ENCODE peak calls at places on chromosomes 11 and 22, in six cellular contexts. C is WTC11, K is GM23338, H is K562, G is H1, X is GM12878. Q is an unnamed sample.

GRCh38 chr22:38240734-38241252 is 32.0 kb downstream of the TMEM184B start:
- DNase-seq in H (peak), K (peak), C (peak), G (peak), X (no peak), Q (no peak)

GRCh38 chr22:20523118-20523983 is 15.9 kb downstream of the MED15 start:
- DNase-seq in H (peak), X (no peak), C (no peak), K (no peak), G (no peak), Q (no peak)

GRCh38 chr11:123519055-123519796 is 89.2 kb downstream of the GRAMD1B start:
- DNase-seq in K (peak), C (no peak), H (no peak), X (no peak), G (no peak), Q (no peak)

GRCh38 chr11:56705784-56706396 is 7.0 kb downstream of the OR9G1 start:
- DNase-seq in G (no peak), C (no peak), H (no peak), K (no peak), X (no peak), Q (no peak)

GRCh38 chr11:35588627-35589026 is 29.6 kb upstream of the FJX1 start:
- DNase-seq in G (no peak), H (no peak), C (no peak), K (no peak), X (no peak), Q (no peak)

GRCh38 chr11:79080506-79080905 is 360.3 kb downstream of the TENM4 start:
- DNase-seq in C (no peak), G (no peak), K (no peak), X (no peak), H (no peak), Q (no peak)

GRCh38 chr11:44622190-44622650 is 56.8 kb downstream of the CD82 start:
- DNase-seq in X (no peak), K (no peak), H (no peak), G (no peak), C (no peak), Q (no peak)

GRCh38 chr11:111010391-111011354 is 234.9 kb upstream of the POU2AF2 start:
- DNase-seq in H (no peak), K (no peak), C (no peak), G (no peak), X (no peak), Q (no peak)

GRCh38 chr22:34880667-34881066 is 185.3 kb upstream of the ISX start:
- DNase-seq in K (no peak), G (no peak), C (no peak), H (no peak), X (no peak), Q (no peak)

GRCh38 chr11:119780264-119780953 is 51.4 kb upstream of the NECTIN1 start:
- DNase-seq in K (no peak), C (no peak), G (no peak), H (no peak), X (no peak), Q (no peak)

GRCh38 chr11:64152841-64153691 is 12.8 kb downstream of the MACROD1 start:
- DNase-seq in C (peak), G (no peak), K (peak), X (no peak), H (peak), Q (peak)

GRCh38 chr11:101010899-101011298 is 118.7 kb downstream of the PGR start:
- DNase-seq in H (no peak), C (peak), X (no peak), K (peak), G (peak), Q (no peak)

GRCh38 chr22:17241571-17242310 is 22.5 kb upstream of the ADA2 start:
- DNase-seq in H (no peak), K (no peak), C (no peak), X (no peak), G (no peak), Q (no peak)

GRCh38 chr11:80163441-80163840 is 722.6 kb upstream of the TENM4 start:
- DNase-seq in G (no peak), C (no peak), X (no peak), K (no peak), H (no peak), Q (no peak)

GRCh38 chr22:44172370-44173108 is 8.2 kb upstream of the PARVG start:
- DNase-seq in X (no peak), G (no peak), K (peak), H (no peak), C (no peak), Q (no peak)

GRCh38 chr11:71948314-71949027 is 19.6 kb downstream of the RNF121 start:
- DNase-seq in H (peak), G (no peak), X (no peak), K (no peak), C (no peak), Q (peak)

GRCh38 chr11:41177791-41178190 is 281.7 kb downstream of the LRRC4C start:
- DNase-seq in G (no peak), C (no peak), X (no peak), H (no peak), K (no peak), Q (no peak)

GRCh38 chr11:74926304-74927030 is 22.4 kb downstream of the XRRA1 start:
- DNase-seq in G (no peak), C (no peak), K (no peak), H (no peak), X (no peak), Q (no peak)

GRCh38 chr11:68141247-68142027 is 20.2 kb upstream of the CHKA start:
- DNase-seq in K (no peak), C (no peak), X (no peak), H (no peak), G (no peak), Q (no peak)

GRCh38 chr11:1152316-1153104 is 5.2 kb upstream of the MUC5AC start:
- DNase-seq in C (peak), H (no peak), X (no peak), K (no peak), G (no peak), Q (peak)

GRCh38 chr11:65891180-65892136 is 985 bp downstream of the CCDC85B start:
- DNase-seq in X (no peak), H (peak), C (peak), K (peak), G (no peak), Q (peak)

GRCh38 chr22:42437488-42438292 is 5.5 kb upstream of the NFAM1 start:
- DNase-seq in K (peak), C (peak), X (peak), H (peak), G (no peak), Q (peak)

GRCh38 chr22:24875862-24876506 is 70.0 kb downstream of the SGSM1 start:
- DNase-seq in H (peak), C (peak), G (peak), X (no peak), K (peak), Q (no peak)

GRCh38 chr22:24069721-24070120 is 58.6 kb downstream of the CABIN1 start:
- DNase-seq in H (no peak), X (no peak), G (no peak), K (no peak), C (no peak), Q (no peak)

GRCh38 chr22:29700949-29701927 is 18.6 kb upstream of the CABP7 start:
- DNase-seq in X (no peak), G (no peak), H (peak), C (peak), K (peak), Q (peak)

GRCh38 chr11:2587132-2587930 is 112.5 kb downstream of the KCNQ1OT1 start:
- DNase-seq in X (no peak), C (no peak), G (no peak), H (no peak), K (no peak), Q (no peak)

DNA sequence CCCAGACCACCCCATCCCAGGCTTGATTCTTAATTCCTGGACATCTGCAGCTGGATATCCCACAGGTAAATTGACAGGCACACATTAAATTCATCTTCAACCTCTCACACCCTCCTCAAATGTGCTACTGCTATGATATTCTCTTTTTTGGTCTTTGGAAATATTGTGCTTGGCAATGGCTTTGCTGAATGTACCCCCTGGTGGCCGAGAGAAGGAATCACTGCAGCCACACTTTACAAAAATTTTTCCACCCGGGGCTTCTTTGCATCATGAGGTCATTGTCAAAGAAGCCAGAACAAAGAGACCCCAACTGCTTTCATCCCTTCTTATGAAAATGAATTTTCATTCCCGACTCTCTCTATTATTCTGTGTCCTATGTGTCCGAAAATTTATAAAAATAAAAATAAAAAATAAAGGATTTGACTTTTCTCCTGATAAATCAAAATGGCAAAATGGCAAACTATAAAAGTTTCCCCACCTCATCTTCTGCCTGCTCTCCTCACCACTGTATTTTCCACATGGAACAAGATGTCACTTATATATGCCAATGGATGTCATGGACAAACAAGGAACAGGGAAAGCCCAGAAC is 15.0 kb upstream of the CYB5R2 start:
- DNase-seq in G (no peak), C (peak), H (peak), K (peak), X (no peak), Q (peak)
- TF ChIP-seq CREB1 in G (no peak), C (no peak), H (no peak), K (no peak), X (no peak), Q (no peak)

GRCh38 chr11:107741044-107741823 is 29.4 kb upstream of the SLN start:
- DNase-seq in H (peak), C (no peak), G (no peak), K (peak), X (peak), Q (peak)
- TF ChIP-seq CREB1 in H (no peak), C (no peak), G (no peak), K (no peak), X (no peak), Q (no peak)

GRCh38 chr11:86151188-86152005 is 82.5 kb upstream of the PICALM start:
- DNase-seq in X (no peak), H (peak), G (no peak), K (no peak), C (no peak), Q (no peak)
- TF ChIP-seq CREB1 in X (no peak), H (peak), G (no peak), K (no peak), C (no peak), Q (no peak)

DNA sequence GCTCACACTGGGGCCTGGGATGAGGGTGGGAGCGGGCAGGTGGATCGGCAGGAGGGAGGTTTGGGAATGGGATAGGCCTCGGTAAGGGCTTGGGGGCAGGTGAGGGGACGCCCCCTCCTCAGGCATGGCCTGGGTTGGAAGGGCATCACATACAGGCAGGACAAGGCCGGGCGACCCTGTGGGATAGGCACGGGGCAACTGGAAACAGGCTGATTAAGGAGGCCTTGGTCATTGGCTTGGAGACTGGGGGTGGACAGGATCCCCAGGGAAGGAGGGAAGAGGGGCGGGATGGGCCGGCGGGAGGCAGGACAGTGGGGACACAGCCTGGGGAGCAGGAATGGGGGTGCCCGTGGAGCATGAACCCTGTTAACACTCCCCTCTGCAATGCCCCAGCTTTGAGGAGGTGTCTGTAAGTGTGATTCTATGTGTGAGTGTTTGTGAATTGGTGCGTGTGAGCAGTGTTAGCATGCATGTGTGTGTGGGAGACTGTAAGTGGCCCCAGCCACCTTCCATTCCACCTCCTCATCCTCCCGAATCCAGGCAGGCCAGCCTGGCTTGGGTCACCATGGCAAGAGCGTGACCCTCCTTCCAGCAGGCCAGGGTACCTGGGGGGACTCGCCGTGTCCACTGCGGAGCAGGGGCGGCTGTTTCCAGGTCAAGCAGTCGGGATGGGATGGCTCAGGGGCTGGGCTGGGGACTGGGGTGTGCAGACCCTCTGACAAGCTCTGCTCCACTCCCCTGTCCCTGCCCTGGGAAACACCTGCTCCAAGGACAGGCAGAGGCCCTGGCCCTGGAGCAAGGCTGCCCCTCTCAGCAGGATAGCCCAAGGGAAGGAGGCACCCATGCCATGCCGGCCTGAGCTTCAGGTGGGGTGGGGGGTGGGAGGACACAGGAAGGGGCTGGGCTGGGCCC is 3.4 kb upstream of the PIM3 start:
- DNase-seq in C (no peak), K (no peak), H (no peak), X (no peak), G (no peak), Q (no peak)
- TF ChIP-seq CREB1 in C (no peak), K (no peak), H (no peak), X (no peak), G (no peak), Q (no peak)

GRCh38 chr11:114466742-114467141 is 27.5 kb downstream of the REXO2 start:
- DNase-seq in H (no peak), G (no peak), X (no peak), K (no peak), C (no peak), Q (no peak)
- TF ChIP-seq CREB1 in H (no peak), G (no peak), X (no peak), K (no peak), C (no peak), Q (no peak)